ENCODE peak calls at places on chromosomes 3 and 15, in five cellular contexts. P, M, J, G and T are unnamed samples.

GRCh38 chr15:90471126-90471525 is 58.6 kb upstream of the CRTC3 start:
- DNase-seq in P (no peak), J (no peak), M (no peak), G (no peak), T (no peak)

GRCh38 chr3:138186216-138186615 is 885 bp upstream of the ARMC8 start:
- DNase-seq in G (no peak), P (no peak), M (no peak), J (peak), T (no peak)

GRCh38 chr3:33211444-33211843 is 7.2 kb downstream of the SUSD5 start:
- DNase-seq in G (no peak), J (peak), P (no peak), M (no peak), T (peak)

GRCh38 chr3:8589880-8590556 is 54.6 kb downstream of the SSUH2 start:
- DNase-seq in G (no peak), J (no peak), P (no peak), M (no peak), T (peak)

GRCh38 chr15:51971353-51972133 is at the start of gene LEO1:
- DNase-seq in P (peak), M (peak), J (peak), G (peak), T (peak)

GRCh38 chr3:177995006-177995732 is 541.1 kb upstream of the KCNMB2 start:
- DNase-seq in P (no peak), G (no peak), M (no peak), J (no peak), T (no peak)

GRCh38 chr3:50237133-50237651 is 1.2 kb downstream of the GNAI2 start:
- DNase-seq in P (no peak), M (no peak), J (peak), G (peak), T (no peak)

GRCh38 chr15:23629234-23629805 is 18.3 kb downstream of the MAGEL2 start:
- DNase-seq in P (no peak), G (no peak), J (no peak), M (no peak), T (no peak)

GRCh38 chr3:141949394-141949793 is 73.0 kb downstream of the ATP1B3 start:
- DNase-seq in J (no peak), M (no peak), G (no peak), P (no peak), T (no peak)

GRCh38 chr15:22889146-22889818 is 50.8 kb downstream of the NIPA2 start:
- DNase-seq in M (no peak), G (no peak), J (no peak), P (no peak), T (no peak)

GRCh38 chr3:39156421-39156820 is 3.0 kb upstream of the CSRNP1 start:
- DNase-seq in M (no peak), J (peak), G (no peak), P (no peak), T (no peak)

GRCh38 chr3:39150803-39151631 is 2.4 kb downstream of the CSRNP1 start:
- DNase-seq in P (peak), G (peak), M (peak), J (peak), T (peak)

GRCh38 chr3:39154323-39155021 is 1.1 kb upstream of the CSRNP1 start:
- DNase-seq in J (peak), M (no peak), G (no peak), P (no peak), T (no peak)

GRCh38 chr3:39157359-39157758 is 4.0 kb upstream of the CSRNP1 start:
- DNase-seq in P (no peak), J (no peak), M (no peak), G (no peak), T (no peak)

DNA sequence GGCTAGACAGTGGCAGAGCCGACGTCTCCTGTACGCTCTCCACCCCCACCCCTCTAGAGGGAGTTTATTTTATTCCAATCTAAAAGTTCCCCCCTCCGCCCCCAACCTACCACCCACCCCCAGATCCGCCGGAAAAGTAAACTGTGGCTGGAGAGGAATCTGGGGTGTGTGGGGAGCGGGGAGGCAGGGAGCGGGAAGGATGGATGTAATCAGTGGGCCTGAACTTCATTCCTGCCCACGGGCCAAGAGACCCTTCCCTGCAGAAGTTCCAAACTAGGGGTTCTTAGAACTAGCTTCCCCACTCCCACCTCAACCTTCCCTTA is 547 bp upstream of the CSRNP1 start:
- DNase-seq in G (no peak), P (no peak), J (no peak), M (no peak), T (no peak)
- H3K4me3 ChIP-seq in G (peak), P (peak), J (peak), M (peak), T (peak)

DNA sequence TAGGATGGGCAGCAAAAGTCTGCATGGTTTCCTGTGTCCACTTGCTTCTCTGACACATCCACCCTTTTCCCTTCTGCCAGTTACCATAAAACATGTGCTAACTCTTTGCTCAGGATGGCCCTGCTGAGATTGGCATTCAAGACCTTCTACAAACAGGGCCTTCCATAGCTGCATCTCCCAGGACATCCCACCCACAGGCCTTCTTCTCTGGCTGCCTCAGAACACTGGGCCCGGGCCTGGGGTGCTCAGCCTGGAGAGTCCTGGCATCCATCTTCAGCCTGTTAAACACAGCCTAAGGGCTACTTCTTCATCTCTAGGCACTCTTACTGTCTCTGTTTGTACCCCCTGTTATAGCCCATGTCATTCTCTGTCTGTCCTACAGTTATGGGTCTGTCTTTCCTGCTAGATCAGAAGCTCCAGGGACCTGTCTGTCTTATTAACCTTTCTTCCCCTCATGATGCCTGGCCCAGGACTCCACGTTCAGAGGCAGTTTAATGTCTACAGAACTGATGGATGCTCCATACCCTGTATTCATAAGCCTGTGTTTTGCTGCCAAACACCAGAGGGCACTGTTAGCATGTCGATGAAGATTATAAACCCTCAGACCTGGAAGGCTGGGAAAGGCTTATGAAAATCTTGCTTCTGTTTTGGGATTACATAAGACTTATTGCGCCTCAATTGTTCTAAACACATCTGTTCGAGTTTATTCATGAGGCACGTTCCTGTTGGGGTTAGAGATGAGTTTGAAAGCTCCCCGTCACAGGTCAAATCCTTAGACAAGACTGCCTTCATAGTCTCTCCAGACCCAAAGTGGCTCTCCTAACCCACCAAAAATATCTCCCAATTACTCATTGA is 16.5 kb downstream of the SEMA3G start:
- DNase-seq in J (peak), G (no peak), P (peak), M (peak), T (peak)
- TF ChIP-seq CTCF in J (peak), G (peak), P (peak), M (peak), T (peak)

GRCh38 chr3:191331443-191331842 is 1.1 kb upstream of the UTS2B start:
- DNase-seq in P (no peak), J (peak), M (no peak), G (no peak), T (no peak)
- H3K4me3 ChIP-seq in P (no peak), J (peak), M (peak), G (peak), T (no peak)

GRCh38 chr15:34055868-34056595 is 17.0 kb upstream of the AVEN start:
- DNase-seq in P (no peak), G (no peak), J (peak), M (no peak), T (peak)

GRCh38 chr15:34059476-34059875 is 20.5 kb upstream of the AVEN start:
- DNase-seq in G (no peak), J (no peak), P (no peak), M (no peak), T (no peak)

GRCh38 chr15:34064443-34064842 is 25.4 kb upstream of the AVEN start:
- DNase-seq in J (no peak), M (no peak), P (no peak), G (no peak), T (no peak)

GRCh38 chr15:34056921-34057320 is 17.9 kb upstream of the AVEN start:
- DNase-seq in M (no peak), P (no peak), G (no peak), J (no peak), T (no peak)

GRCh38 chr15:34059946-34060345 is 20.9 kb upstream of the AVEN start:
- DNase-seq in G (no peak), M (no peak), J (no peak), P (no peak), T (no peak)
- TF ChIP-seq CTCF in G (no peak), M (no peak), J (no peak), P (no peak), T (no peak)

GRCh38 chr3:16378415-16378814 is 113.4 kb downstream of the OXNAD1 start:
- DNase-seq in G (no peak), J (no peak), M (no peak), P (no peak), T (no peak)
- H3K4me3 ChIP-seq in G (no peak), J (no peak), M (no peak), P (no peak), T (no peak)

GRCh38 chr3:72995337-72995736 is 1.3 kb upstream of the PPP4R2 start:
- DNase-seq in P (peak), M (no peak), G (no peak), J (no peak), T (no peak)

GRCh38 chr3:72996473-72997333 is at the start of gene PPP4R2:
- DNase-seq in M (peak), G (peak), J (peak), P (peak), T (peak)

GRCh38 chr3:72996121-72996472 is 514 bp upstream of the PPP4R2 start:
- DNase-seq in J (no peak), M (peak), P (peak), G (peak), T (no peak)

GRCh38 chr3:72998489-72998888 is 1.9 kb downstream of the PPP4R2 start:
- DNase-seq in J (no peak), G (no peak), M (no peak), P (no peak), T (no peak)

DNA sequence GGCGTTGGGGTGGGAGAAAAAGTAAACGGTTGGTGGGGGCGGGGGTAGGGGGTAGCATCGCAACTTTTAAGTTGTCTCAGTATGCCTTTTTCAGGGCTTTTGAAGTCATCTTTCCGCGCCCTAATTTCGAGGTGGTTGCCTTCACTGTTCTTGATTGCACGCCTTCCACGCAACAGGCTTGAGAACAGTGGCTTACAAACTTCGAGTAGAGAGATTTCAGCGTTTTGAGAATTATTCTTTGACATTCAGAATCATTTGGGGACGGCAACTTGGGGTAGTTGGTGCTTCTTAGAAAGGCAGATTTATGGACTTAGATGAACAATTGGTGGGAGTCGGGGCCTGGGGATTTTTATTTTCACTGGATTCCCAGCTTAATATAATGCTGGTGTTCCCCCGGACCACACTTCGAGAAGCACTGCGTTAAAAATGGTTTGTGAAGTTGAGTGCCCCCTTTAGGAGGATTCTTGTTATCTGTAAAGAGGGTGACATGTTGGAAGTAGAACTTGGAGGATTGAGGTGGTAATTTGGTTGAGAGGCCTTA is 880 bp downstream of the PPP4R2 start:
- DNase-seq in P (peak), M (no peak), J (peak), G (no peak), T (peak)
- TF ChIP-seq CTCF in P (peak), M (peak), J (peak), G (peak), T (peak)

DNA sequence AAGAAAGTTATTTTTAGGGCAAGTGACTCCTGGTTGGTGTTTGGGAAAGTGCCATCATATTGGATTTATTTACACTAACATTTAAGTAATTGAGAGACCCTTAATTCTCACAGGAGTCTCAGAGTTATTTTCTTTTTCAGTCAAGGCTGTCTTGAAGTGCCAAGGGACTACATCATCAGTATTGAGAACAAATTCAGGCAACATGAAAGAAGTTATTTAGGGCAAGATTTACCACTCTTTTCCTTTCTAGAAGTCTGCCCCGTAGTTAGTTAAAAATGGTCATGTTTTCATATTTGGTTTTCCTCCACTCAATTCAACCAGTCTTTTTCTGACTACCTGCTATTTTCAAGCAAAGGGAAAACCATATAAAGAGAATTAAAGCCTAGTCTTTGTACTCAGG is 6.1 kb downstream of the B4GALT4 start:
- DNase-seq in M (no peak), P (no peak), G (no peak), J (no peak), T (no peak)
- H3K4me3 ChIP-seq in M (no peak), P (no peak), G (no peak), J (no peak), T (no peak)

GRCh38 chr15:43325039-43325438 is 5.3 kb downstream of the LCMT2 start:
- DNase-seq in J (no peak), M (no peak), P (no peak), G (no peak), T (no peak)

GRCh38 chr15:43330780-43331086 is 360 bp upstream of the LCMT2 start:
- DNase-seq in J (no peak), P (no peak), M (no peak), G (no peak), T (no peak)

GRCh38 chr15:43329222-43329959 is 982 bp downstream of the LCMT2 start:
- DNase-seq in J (peak), G (no peak), M (no peak), P (peak), T (peak)

GRCh38 chr15:43329960-43330779 is at the start of gene LCMT2:
- DNase-seq in G (peak), J (peak), P (peak), M (peak), T (peak)
- TF ChIP-seq CTCF in G (no peak), J (no peak), P (no peak), M (no peak), T (no peak)

DNA sequence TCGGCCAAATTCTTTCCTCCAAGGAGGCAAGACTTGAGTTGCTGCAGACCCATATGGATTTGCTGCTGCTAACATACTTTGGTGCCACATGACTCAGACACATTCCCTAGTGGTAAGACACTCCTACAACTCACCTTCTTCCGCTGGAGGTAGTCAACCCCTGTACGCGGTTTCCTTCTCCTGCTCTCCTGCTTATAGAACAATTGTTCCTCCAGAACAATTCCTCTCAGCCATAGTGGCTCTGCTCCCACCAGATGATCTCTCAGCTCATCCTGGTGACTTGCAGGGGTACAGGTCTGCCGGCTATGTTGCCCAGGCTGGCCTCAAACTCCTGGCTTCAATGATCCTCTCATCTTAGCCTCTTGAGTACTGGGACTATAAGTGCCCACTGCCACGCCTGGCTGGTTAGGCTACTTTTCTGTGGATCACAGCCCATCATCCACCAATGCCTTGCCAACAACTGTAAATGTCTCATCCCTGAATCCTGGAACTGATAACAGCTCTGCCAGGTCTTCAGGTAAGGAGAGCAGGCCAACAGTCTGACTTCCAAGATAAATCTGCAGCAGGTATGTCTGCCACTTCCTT is 2.4 kb upstream of the CXCR6 start:
- DNase-seq in P (no peak), G (no peak), M (no peak), J (no peak), T (no peak)
- H3K4me3 ChIP-seq in P (no peak), G (no peak), M (no peak), J (no peak), T (no peak)

DNA sequence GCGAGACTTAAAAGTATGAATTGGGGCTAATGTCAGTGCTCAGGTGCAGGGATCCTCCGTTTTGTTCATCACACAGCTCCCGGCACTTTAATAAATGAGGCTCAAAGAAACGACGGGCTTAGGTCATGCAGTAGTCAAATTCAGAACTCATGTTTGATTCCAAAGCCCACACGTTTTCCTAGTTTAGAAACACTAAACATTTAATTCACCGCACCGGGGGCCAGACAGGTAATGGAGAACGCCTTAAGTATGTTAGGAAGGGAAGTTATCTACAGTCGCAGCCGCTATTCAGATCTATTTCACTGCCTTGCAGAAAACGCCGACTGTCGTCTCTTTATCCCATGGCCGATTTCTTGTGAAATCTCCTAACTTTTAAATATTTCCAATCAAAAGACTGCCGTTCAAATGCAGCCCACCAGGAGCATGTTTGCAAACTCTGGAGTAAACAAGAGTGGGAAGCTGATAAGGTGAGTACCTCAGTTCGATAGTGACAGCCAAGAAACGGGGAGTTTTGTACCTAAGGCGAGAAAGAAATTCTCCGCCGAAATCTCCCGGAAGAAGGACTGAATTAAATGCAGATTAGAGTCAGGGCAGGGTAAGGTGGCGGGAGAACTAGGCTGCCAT is 569 bp downstream of the HIGD2B start:
- DNase-seq in J (no peak), G (no peak), M (no peak), P (no peak), T (no peak)
- TF ChIP-seq CTCF in J (no peak), G (no peak), M (no peak), P (no peak), T (no peak)